ENCODE peak calls at places on chromosomes 2 and 18, in five cellular contexts. One of them, this sample, is unnamed.

GRCh38 chr2:174334781-174335604 is at the start of gene SP9:
- DNase-seq in IMR-90: peak; percentile 46
- DNase-seq in Ammon's horn: no peak
- DNase-seq in Daoy: peak; percentile 83
- DNase-seq in Panc1: no peak
- DNase-seq in this sample: no peak

GRCh38 chr2:212367431-212367830 is 171.2 kb downstream of the ERBB4 start:
- DNase-seq in Ammon's horn: no peak
- DNase-seq in Daoy: no peak
- DNase-seq in IMR-90: no peak
- DNase-seq in Panc1: no peak
- DNase-seq in this sample: no peak

GRCh38 chr18:2164644-2165287 is 406.5 kb downstream of the METTL4 start:
- DNase-seq in Ammon's horn: no peak
- DNase-seq in Daoy: no peak
- DNase-seq in IMR-90: no peak
- DNase-seq in Panc1: no peak
- DNase-seq in this sample: no peak

GRCh38 chr18:64807560-64807959 is 658.7 kb upstream of the LINC00305 start:
- DNase-seq in Panc1: no peak
- DNase-seq in Daoy: no peak
- DNase-seq in Ammon's horn: peak; percentile 37
- DNase-seq in IMR-90: no peak
- DNase-seq in this sample: no peak

GRCh38 chr2:10067330-10067729 is 12.9 kb downstream of the CYS1 start:
- DNase-seq in IMR-90: no peak
- DNase-seq in Ammon's horn: no peak
- DNase-seq in Daoy: no peak
- DNase-seq in Panc1: no peak
- DNase-seq in this sample: no peak

GRCh38 chr2:207792244-207792785 is 22.6 kb upstream of the FZD5 start:
- DNase-seq in Panc1: no peak
- DNase-seq in IMR-90: peak; percentile 66
- DNase-seq in Ammon's horn: no peak
- DNase-seq in Daoy: peak; percentile 75
- DNase-seq in this sample: peak; percentile 26

GRCh38 chr2:8004250-8004681 is 677.6 kb upstream of the ID2 start:
- DNase-seq in IMR-90: peak; percentile 93
- DNase-seq in Panc1: no peak
- DNase-seq in Ammon's horn: no peak
- DNase-seq in Daoy: no peak
- DNase-seq in this sample: peak; percentile 80

GRCh38 chr2:145199052-145199451 is 679.1 kb upstream of the ZEB2 start:
- DNase-seq in Daoy: no peak
- DNase-seq in Ammon's horn: peak; percentile 43
- DNase-seq in IMR-90: no peak
- DNase-seq in Panc1: no peak
- DNase-seq in this sample: no peak

GRCh38 chr2:169528271-169528701 is 18.8 kb downstream of the KLHL41 start:
- DNase-seq in Ammon's horn: peak; percentile 63
- DNase-seq in Daoy: peak; percentile 57
- DNase-seq in IMR-90: peak; percentile 51
- DNase-seq in Panc1: peak; percentile 54
- DNase-seq in this sample: no peak

GRCh38 chr2:39120771-39121522 is at the start of gene SOS1:
- DNase-seq in Daoy: peak; percentile 97
- DNase-seq in IMR-90: peak; percentile 92
- DNase-seq in Panc1: peak; percentile 67
- DNase-seq in Ammon's horn: peak; percentile 93
- DNase-seq in this sample: peak; percentile 71

GRCh38 chr2:109402180-109402579 is 211.6 kb downstream of the SEPTIN10 start:
- DNase-seq in Panc1: no peak
- DNase-seq in IMR-90: no peak
- DNase-seq in Daoy: peak; percentile 40
- DNase-seq in Ammon's horn: no peak
- DNase-seq in this sample: no peak

GRCh38 chr2:196131949-196132925 is 39.1 kb downstream of the STK17B start:
- DNase-seq in Daoy: no peak
- DNase-seq in Ammon's horn: no peak
- DNase-seq in IMR-90: peak; percentile 25
- DNase-seq in Panc1: no peak
- DNase-seq in this sample: no peak

GRCh38 chr2:72668647-72669046 is 157.2 kb downstream of the EXOC6B start:
- DNase-seq in Daoy: no peak
- DNase-seq in Panc1: no peak
- DNase-seq in IMR-90: no peak
- DNase-seq in Ammon's horn: no peak
- DNase-seq in this sample: no peak

GRCh38 chr2:209936106-209936663 is 66.3 kb upstream of the RPE start:
- DNase-seq in IMR-90: no peak
- DNase-seq in Ammon's horn: peak; percentile 25
- DNase-seq in Daoy: no peak
- DNase-seq in Panc1: no peak
- DNase-seq in this sample: no peak

This sample was measured in skeletal muscle cell.